ENCODE peak calls at places on chromosomes 16 and 17, in four cellular contexts. K is endothelial cell, O is islet precursor cell, G is stromal cell of bone marrow. U is an unnamed sample.

GRCh38 chr16:1216681-1217400 is 8.2 kb downstream of the TPSG1 start:
- DNase-seq in K (no peak), O (no peak), G (no peak), U (no peak)

GRCh38 chr17:19409509-19409908 is 1.5 kb upstream of the RNF112 start:
- DNase-seq in K (no peak), O (peak; percentile 91), G (no peak), U (no peak)

GRCh38 chr16:78175287-78175686 is 75.8 kb downstream of the WWOX start:
- DNase-seq in K (no peak), O (no peak), G (peak; percentile 50), U (no peak)

GRCh38 chr17:16419929-16420271 is 4.5 kb downstream of the TRPV2 start:
- DNase-seq in K (no peak), O (peak; percentile 69), G (peak; percentile 75), U (no peak)

GRCh38 chr16:102060-102855 is 24.2 kb downstream of the MPG start:
- DNase-seq in K (no peak), O (no peak), G (no peak), U (peak; percentile 81)

GRCh38 chr17:50439008-50439407 is 13.0 kb downstream of the ACSF2 start:
- DNase-seq in K (no peak), O (no peak), G (no peak), U (no peak)

GRCh38 chr17:40178021-40178601 is 841 bp downstream of the RAPGEFL1 start:
- DNase-seq in K (no peak), O (no peak), G (no peak), U (no peak)

GRCh38 chr17:8104911-8105310 is 13.4 kb downstream of the ALOXE3 start:
- DNase-seq in K (no peak), O (no peak), G (no peak), U (no peak)

GRCh38 chr17:79298801-79299200 is 224.2 kb downstream of the ENGASE start:
- DNase-seq in K (no peak), O (no peak), G (no peak), U (no peak)

GRCh38 chr16:58051821-58052603 is 26.5 kb downstream of the MMP15 start:
- DNase-seq in K (no peak), O (no peak), G (no peak), U (no peak)

GRCh38 chr17:35889818-35890773 is 9.9 kb upstream of the CCL5 start:
- DNase-seq in K (no peak), O (no peak), G (peak; percentile 44), U (peak; percentile 56)

GRCh38 chr16:81558077-81558443 is 113.5 kb downstream of the CMIP start:
- DNase-seq in K (no peak), O (no peak), G (no peak), U (no peak)

GRCh38 chr16:77599793-77600415 is 122.4 kb upstream of the NUDT7 start:
- DNase-seq in K (peak; percentile 56), O (peak; percentile 60), G (no peak), U (no peak)

GRCh38 chr16:68064791-68065365 is 20.3 kb upstream of the NFATC3 start:
- DNase-seq in K (peak; percentile 82), O (peak; percentile 88), G (peak; percentile 42), U (peak; percentile 74)

GRCh38 chr17:15963670-15964110 is 18.8 kb downstream of the ADORA2B start:
- DNase-seq in K (no peak), O (peak; percentile 78), G (no peak), U (no peak)

GRCh38 chr16:73113326-73113720 is 65.4 kb upstream of the ZFHX3 start:
- DNase-seq in K (no peak), O (no peak), G (peak; percentile 69), U (no peak)

GRCh38 chr17:66713533-66714042 is 121.3 kb upstream of the CACNG5 start:
- DNase-seq in K (no peak), O (peak; percentile 55), G (no peak), U (no peak)

GRCh38 chr16:23351360-23351759 is 49.3 kb downstream of the SCNN1B start:
- DNase-seq in K (no peak), O (no peak), G (no peak), U (no peak)

GRCh38 chr16:19377864-19378263 is 39.8 kb upstream of the TMC5 start:
- DNase-seq in K (no peak), O (no peak), G (no peak), U (no peak)

U was measured in left cardiac atrium.